ENCODE peak calls at places on chromosomes 6 and 20, in six cellular contexts. M is trophoblast cell, F is IMR-90, U is neuronal stem cell, R is H1, G is mesenchymal stem cell. O is an unnamed sample.

GRCh38 chr6:55794136-55794812 is 81.1 kb downstream of the BMP5 start:
- DNase-seq in M (no peak), F (peak; percentile 70), U (no peak), R (no peak), G (peak; percentile 69), O (no peak)

GRCh38 chr6:4470698-4471210 is 305.4 kb upstream of the CDYL start:
- DNase-seq in M (no peak), F (no peak), U (no peak), R (no peak), G (no peak), O (peak; percentile 69)

GRCh38 chr6:20933057-20933792 is 399.0 kb downstream of the CDKAL1 start:
- DNase-seq in M (no peak), F (no peak), U (no peak), R (no peak), G (no peak), O (no peak)

GRCh38 chr6:6580225-6580870 is 8.2 kb upstream of the LY86 start:
- DNase-seq in M (no peak), F (no peak), U (no peak), R (no peak), G (no peak), O (no peak)

GRCh38 chr20:59032713-59033059 is 551 bp upstream of the ATP5F1E start:
- DNase-seq in M (peak; percentile 63), F (peak; percentile 27), U (no peak), R (no peak), G (peak; percentile 72), O (no peak)

GRCh38 chr6:72739368-72739779 is 117.5 kb downstream of the KCNQ5 start:
- DNase-seq in M (no peak), F (no peak), U (no peak), R (no peak), G (no peak), O (no peak)

GRCh38 chr6:55108469-55109130 is 65.7 kb upstream of the HCRTR2 start:
- DNase-seq in M (peak; percentile 51), F (no peak), U (no peak), R (peak; percentile 48), G (no peak), O (peak; percentile 70)

GRCh38 chr6:58073263-58073662 is 755.8 kb downstream of the PRIM2 start:
- DNase-seq in M (no peak), F (no peak), U (no peak), R (no peak), G (no peak), O (no peak)

GRCh38 chr6:125154184-125155135 is 887 bp downstream of the TPD52L1 start:
- DNase-seq in M (peak; percentile 78), F (no peak), U (peak; percentile 21), R (peak; percentile 69), G (peak; percentile 32), O (peak; percentile 49)

GRCh38 chr6:141029908-141030307 is 1102.8 kb upstream of the GJE1 start:
- DNase-seq in M (no peak), F (no peak), U (no peak), R (no peak), G (no peak), O (no peak)

GRCh38 chr6:26044140-26045045 is 42.8 kb upstream of the HFE start:
- DNase-seq in M (peak; percentile 80), F (peak; percentile 20), U (no peak), R (no peak), G (no peak), O (no peak)

GRCh38 chr20:36585410-36586125 is 12.2 kb downstream of the TGIF2 start:
- DNase-seq in M (peak; percentile 89), F (peak; percentile 20), U (no peak), R (peak; percentile 80), G (peak; percentile 31), O (peak; percentile 93)

GRCh38 chr6:133769463-133769862 is 119.5 kb upstream of the TCF21 start:
- DNase-seq in M (no peak), F (peak; percentile 40), U (no peak), R (no peak), G (peak; percentile 58), O (no peak)

GRCh38 chr6:134402372-134402984 is 84.6 kb upstream of the SGK1 start:
- DNase-seq in M (no peak), F (no peak), U (no peak), R (no peak), G (no peak), O (no peak)

GRCh38 chr6:3151705-3152104 is 5.6 kb downstream of the TUBB2A start:
- DNase-seq in M (peak; percentile 32), F (no peak), U (no peak), R (no peak), G (no peak), O (no peak)

GRCh38 chr20:1775117-1775516 is 117.5 kb upstream of the SIRPG start:
- DNase-seq in M (no peak), F (peak; percentile 63), U (no peak), R (no peak), G (peak; percentile 17), O (no peak)

GRCh38 chr20:41738584-41739193 is 120.5 kb upstream of the CHD6 start:
- DNase-seq in M (peak; percentile 69), F (peak; percentile 31), U (peak; percentile 41), R (peak; percentile 74), G (peak; percentile 26), O (peak; percentile 64)

GRCh38 chr6:72037006-72037405 is 150.7 kb downstream of the RIMS1 start:
- DNase-seq in M (no peak), F (no peak), U (no peak), R (no peak), G (no peak), O (no peak)

GRCh38 chr6:17505062-17505476 is 95.0 kb upstream of the FAM8A1 start:
- DNase-seq in M (peak; percentile 51), F (peak; percentile 34), U (no peak), R (peak; percentile 43), G (peak; percentile 35), O (no peak)

GRCh38 chr20:33209789-33210188 is 7.4 kb upstream of the BPIFA3 start:
- DNase-seq in M (peak; percentile 95), F (peak; percentile 52), U (peak; percentile 85), R (peak; percentile 89), G (peak; percentile 61), O (peak; percentile 84)

GRCh38 chr6:16473908-16474791 is 235.8 kb downstream of the GMPR start:
- DNase-seq in M (no peak), F (no peak), U (no peak), R (no peak), G (no peak), O (no peak)

GRCh38 chr6:18162401-18162800 is 7.2 kb downstream of the KDM1B start:
- DNase-seq in M (no peak), F (no peak), U (no peak), R (no peak), G (no peak), O (no peak)

GRCh38 chr6:144478487-144478886 is 193.4 kb downstream of the UTRN start:
- DNase-seq in M (no peak), F (no peak), U (no peak), R (no peak), G (no peak), O (no peak)

GRCh38 chr6:84072452-84072997 is 39.0 kb downstream of the MRAP2 start:
- DNase-seq in M (no peak), F (no peak), U (no peak), R (no peak), G (no peak), O (no peak)

GRCh38 chr20:63972312-63973159 is 2.8 kb upstream of the ZNF512B start:
- DNase-seq in M (peak; percentile 67), F (no peak), U (no peak), R (no peak), G (no peak), O (peak; percentile 27)

DNA sequence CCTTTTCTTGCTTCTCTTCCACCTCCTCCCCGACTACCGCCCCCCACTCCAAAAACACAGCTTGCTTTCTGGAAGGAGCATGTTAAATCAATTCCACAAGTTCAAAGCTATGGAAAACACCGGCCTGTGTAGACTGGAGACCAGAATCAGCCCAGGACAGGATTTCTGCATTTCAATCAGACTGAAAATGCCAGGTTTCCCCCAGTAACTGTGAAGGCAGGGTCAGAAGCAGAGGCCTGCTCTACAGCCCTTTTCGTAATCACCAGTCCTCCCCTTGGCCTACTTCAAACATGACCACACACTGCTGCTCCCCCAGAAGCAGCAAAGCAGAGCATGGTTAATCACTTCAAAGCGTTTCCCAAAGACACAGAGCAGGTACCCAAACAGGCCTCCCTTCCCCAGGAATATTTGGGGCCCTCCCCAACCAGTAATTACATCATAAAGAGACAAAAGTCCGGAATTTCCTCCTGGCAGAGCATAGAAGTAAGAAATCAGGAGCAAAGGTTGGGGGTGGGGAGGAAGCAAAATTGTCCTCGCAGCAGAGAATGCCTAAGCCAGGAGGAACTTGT is 38.4 kb downstream of the ZMYND8 start:
- DNase-seq in M (no peak), F (peak; percentile 65), U (no peak), R (peak; percentile 59), G (peak; percentile 83), O (peak; percentile 73)
- H2AFZ ChIP-seq in M (no peak overlapping the region), F (peak overlapping the region; percentile 51), U (no peak overlapping the region), R (no peak overlapping the region), G (no peak overlapping the region), O (no peak overlapping the region)

DNA sequence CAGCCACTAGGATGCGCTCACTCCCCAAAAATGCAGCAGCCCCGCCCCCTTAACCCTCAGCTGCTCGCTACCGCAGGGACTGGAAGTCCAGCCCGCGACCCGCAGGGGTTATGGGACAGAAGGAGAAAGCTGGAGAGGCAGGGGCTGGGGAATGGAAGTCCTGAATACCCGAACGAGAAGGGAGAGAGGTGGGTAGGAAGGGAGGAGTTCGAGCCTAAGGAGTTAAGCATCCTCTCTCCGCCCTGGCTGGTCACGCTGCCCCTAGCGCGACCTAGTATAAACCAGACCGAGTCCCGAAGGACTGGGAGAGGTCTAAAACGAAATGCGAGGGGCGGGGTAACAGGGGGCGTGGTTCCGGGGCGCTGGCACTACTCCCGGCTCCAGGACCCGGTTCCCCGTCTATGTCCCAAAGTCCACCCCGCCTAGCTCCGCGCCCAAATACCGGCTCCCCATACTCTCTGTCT is 448 bp upstream of the DDAH2 start:
- DNase-seq in M (peak; percentile 85), F (peak; percentile 79), U (peak; percentile 92), R (peak; percentile 96), G (peak; percentile 95), O (peak; percentile 95)
- H3K23ac ChIP-seq in M (no peak overlapping the region), F (peak overlapping the region; percentile 91), U (peak overlapping the region; percentile 95), R (no peak overlapping the region), G (no peak overlapping the region), O (no peak overlapping the region)

DNA sequence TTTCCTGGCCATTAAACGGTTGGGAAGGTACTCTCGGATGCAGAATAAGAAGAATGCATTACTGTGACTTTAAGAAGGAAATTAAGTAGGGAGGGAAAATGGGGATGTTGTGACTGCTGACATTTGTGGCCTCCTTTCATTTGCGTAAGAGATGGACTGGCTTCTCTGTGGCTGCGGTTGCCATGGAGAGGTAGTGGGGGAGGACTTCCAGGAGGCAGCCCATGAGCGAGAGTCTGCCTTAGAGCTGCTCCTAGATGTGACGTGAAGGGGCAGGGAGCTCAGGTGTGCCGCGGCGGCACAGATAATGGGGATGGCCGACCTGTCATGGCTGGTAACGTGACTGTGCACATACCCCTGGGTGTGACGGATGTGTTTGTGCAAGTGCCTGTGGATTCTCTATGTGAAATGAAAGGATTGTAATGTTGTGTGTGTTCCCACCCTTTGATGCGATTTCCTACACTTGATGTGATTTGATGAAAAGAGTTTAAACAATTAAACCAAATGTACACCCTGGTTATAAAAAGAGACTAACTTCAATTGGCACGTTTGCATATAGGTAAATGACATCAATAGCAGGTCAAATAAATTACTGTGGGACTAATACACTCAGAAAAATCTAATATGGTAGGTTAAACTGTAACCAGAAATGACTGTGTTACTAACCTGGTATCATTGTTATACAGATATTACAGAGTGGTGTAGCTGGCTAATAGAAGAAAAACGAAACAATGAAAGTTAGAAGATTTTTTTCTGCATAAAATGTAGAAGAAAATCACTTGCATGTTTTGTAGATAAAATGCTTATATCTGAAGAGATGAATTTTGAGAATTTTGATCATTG is 48.9 kb downstream of the HIVEP1 start:
- DNase-seq in M (peak; percentile 29), F (peak; percentile 51), U (peak; percentile 39), R (no peak), G (peak; percentile 79), O (peak; percentile 88)
- H2AFZ ChIP-seq in M (peak overlapping the region; percentile 38), F (peak overlapping the region; percentile 79), U (peak overlapping the region; percentile 27), R (no peak overlapping the region), G (peak overlapping the region; percentile 27), O (no peak overlapping the region)

GRCh38 chr6:139374357-139375238 is at the start of gene CITED2:
- DNase-seq in M (peak; percentile 98), F (peak; percentile 96), U (peak; percentile 96), R (peak; percentile 97), G (peak; percentile 97), O (peak; percentile 92)
- H3K23ac ChIP-seq in M (no peak within 1 kb of the TSS), F (peak within 1 kb of the TSS; percentile 93), U (peak within 1 kb of the TSS; percentile 99), R (no peak within 1 kb of the TSS), G (peak within 1 kb of the TSS; percentile 81), O (peak within 1 kb of the TSS; percentile 5)